ENCODE peak calls at places on chromosomes 12 and 14, in six cellular contexts. C is IMR-90, H is neuronal stem cell, J is H1, Z is H9, B is mesenchymal stem cell. O is an unnamed sample.

GRCh38 chr14:67396381-67396965 is 15.5 kb downstream of the PLEK2 start:
- DNase-seq in C (peak), B (peak), H (no peak), Z (no peak), J (no peak), O (no peak)

GRCh38 chr12:63276537-63277365 is 125.8 kb upstream of the AVPR1A start:
- DNase-seq in B (peak), Z (peak), C (peak), H (peak), J (peak), O (peak)

GRCh38 chr12:42145197-42145549 is 499 bp upstream of the GXYLT1 start:
- DNase-seq in H (peak), C (peak), Z (no peak), J (no peak), B (no peak), O (no peak)

GRCh38 chr12:99822273-99822672 is 162.5 kb downstream of the ANKS1B start:
- DNase-seq in Z (no peak), B (no peak), H (no peak), C (no peak), J (no peak), O (no peak)

GRCh38 chr12:45183263-45183662 is 32.6 kb upstream of the ANO6 start:
- DNase-seq in H (no peak), Z (no peak), B (peak), J (no peak), C (peak), O (no peak)

GRCh38 chr14:101037021-101037817 is 133.7 kb upstream of the RTL1 start:
- DNase-seq in Z (no peak), J (no peak), H (no peak), C (no peak), B (no peak), O (no peak)

GRCh38 chr12:83161451-83161850 is 474.7 kb downstream of the TMTC2 start:
- DNase-seq in C (peak), H (no peak), B (no peak), Z (no peak), J (no peak), O (no peak)

GRCh38 chr12:97752129-97752528 is 289.5 kb downstream of the RMST start:
- DNase-seq in H (no peak), Z (no peak), B (no peak), J (no peak), C (no peak), O (no peak)

GRCh38 chr12:24947541-24948451 is 1.1 kb downstream of the BCAT1 start:
- DNase-seq in B (peak), C (no peak), H (no peak), J (no peak), Z (no peak), O (no peak)

GRCh38 chr12:94596596-94596995 is 53.8 kb downstream of the TMCC3 start:
- DNase-seq in C (peak), J (no peak), Z (no peak), B (peak), H (no peak), O (no peak)

GRCh38 chr14:33486499-33486898 is 464.4 kb downstream of the EGLN3 start:
- DNase-seq in C (no peak), B (no peak), H (no peak), Z (no peak), J (no peak), O (no peak)

GRCh38 chr14:61553730-61554641 is 141.3 kb upstream of the HIF1A start:
- DNase-seq in J (no peak), H (no peak), B (peak), Z (no peak), C (peak), O (peak)

GRCh38 chr14:65073605-65074201 is 28.6 kb downstream of the MAX start:
- DNase-seq in B (no peak), C (no peak), Z (no peak), J (no peak), H (no peak), O (no peak)

GRCh38 chr14:36163451-36163850 is 13.1 kb downstream of the PTCSC3 start:
- DNase-seq in H (no peak), C (no peak), J (no peak), Z (no peak), B (no peak), O (no peak)

GRCh38 chr14:63203618-63204406 is 431 bp upstream of the RHOJ start:
- DNase-seq in B (peak), J (peak), Z (peak), C (peak), H (peak), O (no peak)

GRCh38 chr12:10361084-10361483 is 28.8 kb downstream of the KLRK1 start:
- DNase-seq in H (no peak), Z (peak), J (peak), B (peak), C (no peak), O (no peak)

GRCh38 chr14:35742448-35742847 is 66.6 kb downstream of the RALGAPA1 start:
- DNase-seq in C (no peak), B (no peak), H (no peak), J (no peak), Z (no peak), O (no peak)

GRCh38 chr12:116615141-116615861 is 56.1 kb downstream of the MAP1LC3B2 start:
- DNase-seq in Z (no peak), H (peak), B (no peak), J (no peak), C (no peak), O (no peak)

GRCh38 chr14:31578266-31578665 is 17.1 kb downstream of the NUBPL start:
- DNase-seq in Z (no peak), C (no peak), J (no peak), H (no peak), B (no peak), O (no peak)

GRCh38 chr12:128690641-128691040 is 133.1 kb downstream of the SLC15A4 start:
- DNase-seq in J (no peak), Z (no peak), B (no peak), H (no peak), C (no peak), O (no peak)

GRCh38 chr14:63960926-63961567 is 108.2 kb downstream of the SYNE2 start:
- DNase-seq in H (no peak), C (peak), Z (no peak), J (no peak), B (no peak), O (peak)

GRCh38 chr12:104951759-104952509 is 6.2 kb downstream of the SLC41A2 start:
- DNase-seq in H (no peak), J (no peak), Z (no peak), B (peak), C (peak), O (no peak)

GRCh38 chr12:40971911-40972310 is 216.2 kb upstream of the PDZRN4 start:
- DNase-seq in C (peak), J (no peak), Z (no peak), H (no peak), B (no peak), O (no peak)

GRCh38 chr14:71620401-71620800 is 311.8 kb upstream of the RGS6 start:
- DNase-seq in J (no peak), Z (no peak), H (no peak), C (peak), B (peak), O (no peak)

GRCh38 chr12:86445361-86445760 is 189.2 kb upstream of the MGAT4C start:
- DNase-seq in Z (no peak), J (no peak), B (no peak), C (peak), H (no peak), O (no peak)

GRCh38 chr12:28222081-28222700 is 31.9 kb downstream of the CCDC91 start:
- DNase-seq in B (no peak), C (no peak), Z (no peak), J (no peak), H (no peak), O (no peak)

GRCh38 chr14:72888202-72888601 is 5.7 kb downstream of the DPF3 start:
- DNase-seq in Z (no peak), J (no peak), B (no peak), C (no peak), H (no peak), O (no peak)

GRCh38 chr14:92670177-92670576 is 78.2 kb downstream of the LGMN start:
- DNase-seq in C (peak), B (no peak), H (no peak), Z (no peak), J (no peak), O (no peak)

GRCh38 chr12:55973598-55974307 is at the start of gene RAB5B:
- DNase-seq in H (peak), J (peak), B (peak), Z (peak), C (peak), O (peak)
- H3K9ac ChIP-seq in H (peak), J (peak), B (peak), Z (peak), C (peak), O (peak)

GRCh38 chr14:94738097-94738496 is 31.8 kb downstream of the GSC start:
- DNase-seq in Z (no peak), J (no peak), B (no peak), C (no peak), H (no peak), O (no peak)

DNA sequence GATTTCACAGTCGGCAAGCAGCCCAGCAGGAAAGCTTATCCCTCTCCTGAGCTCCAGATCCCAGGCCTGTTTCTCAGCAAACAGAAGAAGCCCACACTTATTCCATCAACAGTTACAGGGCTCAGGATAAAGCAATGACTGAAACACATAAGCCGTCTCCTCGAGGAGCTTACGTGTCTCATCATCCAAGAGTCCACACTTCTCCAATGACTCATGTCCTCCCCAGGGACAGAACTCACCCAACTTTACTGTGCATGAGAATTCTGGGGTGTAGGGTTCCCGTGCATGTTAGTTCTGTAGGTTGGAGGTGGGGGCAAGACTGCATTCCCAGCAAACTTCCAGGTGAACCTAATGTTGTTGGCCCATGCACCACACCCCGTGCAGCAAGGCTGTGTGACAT is 31.1 kb downstream of the GSC start:
- DNase-seq in Z (no peak), C (no peak), J (no peak), H (no peak), B (no peak), O (no peak)
- H4K91ac ChIP-seq in Z (no peak), C (no peak), J (no peak), H (no peak), B (no peak), O (no peak)

GRCh38 chr14:68780358-68781160 is 12.3 kb downstream of the ZFP36L1 start:
- DNase-seq in H (no peak), C (peak), Z (no peak), B (peak), J (no peak), O (no peak)
- H2AFZ ChIP-seq in H (peak), C (peak), Z (no peak), B (no peak), J (peak), O (peak)

GRCh38 chr12:57130941-57131340 is 2.7 kb downstream of the LRP1 start:
- DNase-seq in Z (no peak), C (no peak), H (no peak), B (no peak), J (no peak), O (no peak)

GRCh38 chr12:57129311-57130288 is 1.3 kb downstream of the LRP1 start:
- DNase-seq in B (peak), H (no peak), C (no peak), Z (peak), J (no peak), O (no peak)

GRCh38 chr12:57133916-57134315 is 5.6 kb downstream of the LRP1 start:
- DNase-seq in J (no peak), B (no peak), C (no peak), Z (no peak), H (no peak), O (no peak)

GRCh38 chr12:57133013-57133569 is 4.8 kb downstream of the LRP1 start:
- DNase-seq in C (peak), B (no peak), Z (no peak), H (no peak), J (no peak), O (peak)

GRCh38 chr12:57131896-57132744 is 3.8 kb downstream of the LRP1 start:
- DNase-seq in J (no peak), H (no peak), Z (no peak), C (no peak), B (no peak), O (no peak)
- H3K9ac ChIP-seq in J (no peak), H (no peak), Z (no peak), C (peak), B (peak), O (no peak)

GRCh38 chr12:46825526-46826414 is at the start of gene SLC38A4:
- DNase-seq in B (peak), J (no peak), Z (peak), H (peak), C (peak), O (peak)
- H4K91ac ChIP-seq in B (peak), J (no peak), Z (no peak), H (no peak), C (peak), O (peak)

GRCh38 chr14:59134307-59134706 is 54.2 kb upstream of the DAAM1 start:
- DNase-seq in J (no peak), C (no peak), B (no peak), H (no peak), Z (no peak), O (no peak)
- H2AFZ ChIP-seq in J (no peak), C (no peak), B (no peak), H (peak), Z (no peak), O (no peak)

GRCh38 chr12:121748218-121748570 is 35.6 kb downstream of the TMEM120B start:
- DNase-seq in Z (peak), J (no peak), H (no peak), C (no peak), B (no peak), O (no peak)

GRCh38 chr12:121750507-121750955 is 38.0 kb downstream of the TMEM120B start:
- DNase-seq in J (no peak), C (no peak), H (no peak), B (no peak), Z (no peak), O (no peak)

GRCh38 chr12:121749267-121749666 is 36.7 kb downstream of the TMEM120B start:
- DNase-seq in H (no peak), J (no peak), B (no peak), Z (no peak), C (no peak), O (no peak)

GRCh38 chr12:121751034-121751433 is 38.5 kb downstream of the TMEM120B start:
- DNase-seq in J (no peak), C (no peak), H (no peak), Z (no peak), B (no peak), O (no peak)

DNA sequence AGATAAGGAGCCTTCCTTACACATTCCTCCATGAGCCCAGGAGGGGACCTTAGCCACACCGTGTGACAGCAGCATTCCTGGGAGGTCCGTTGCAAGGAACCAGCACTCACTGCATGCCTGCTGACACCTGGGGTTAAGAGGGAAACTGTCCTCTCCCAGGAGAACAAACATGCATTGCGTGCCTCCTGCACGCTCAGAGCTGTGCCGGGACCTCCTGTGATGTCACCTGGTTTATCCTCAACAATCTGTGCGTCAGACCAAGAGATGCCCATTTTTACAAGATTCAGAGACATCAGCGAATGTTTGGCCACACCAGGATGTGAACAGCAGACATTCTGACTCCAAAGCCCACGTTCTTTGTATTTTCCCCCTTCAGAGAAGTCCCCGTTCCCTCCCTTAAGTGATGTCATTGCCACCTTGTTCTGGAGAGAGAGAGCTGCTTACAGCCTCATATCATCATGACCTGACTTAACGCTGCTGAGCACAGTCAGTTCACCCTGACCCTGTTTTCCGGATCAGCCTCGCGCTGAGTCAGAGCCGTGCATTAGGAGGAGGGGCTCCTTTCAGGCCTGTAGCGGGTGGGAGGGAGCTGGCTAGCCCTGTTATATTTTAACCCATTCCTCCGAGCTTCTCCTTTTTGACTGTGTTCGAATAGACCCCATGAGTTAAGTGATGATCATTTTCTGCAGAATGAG is 36.2 kb downstream of the TMEM120B start:
- DNase-seq in Z (peak), H (no peak), B (peak), J (no peak), C (peak), O (peak)
- H3K9ac ChIP-seq in Z (no peak), H (no peak), B (peak), J (no peak), C (no peak), O (no peak)

DNA sequence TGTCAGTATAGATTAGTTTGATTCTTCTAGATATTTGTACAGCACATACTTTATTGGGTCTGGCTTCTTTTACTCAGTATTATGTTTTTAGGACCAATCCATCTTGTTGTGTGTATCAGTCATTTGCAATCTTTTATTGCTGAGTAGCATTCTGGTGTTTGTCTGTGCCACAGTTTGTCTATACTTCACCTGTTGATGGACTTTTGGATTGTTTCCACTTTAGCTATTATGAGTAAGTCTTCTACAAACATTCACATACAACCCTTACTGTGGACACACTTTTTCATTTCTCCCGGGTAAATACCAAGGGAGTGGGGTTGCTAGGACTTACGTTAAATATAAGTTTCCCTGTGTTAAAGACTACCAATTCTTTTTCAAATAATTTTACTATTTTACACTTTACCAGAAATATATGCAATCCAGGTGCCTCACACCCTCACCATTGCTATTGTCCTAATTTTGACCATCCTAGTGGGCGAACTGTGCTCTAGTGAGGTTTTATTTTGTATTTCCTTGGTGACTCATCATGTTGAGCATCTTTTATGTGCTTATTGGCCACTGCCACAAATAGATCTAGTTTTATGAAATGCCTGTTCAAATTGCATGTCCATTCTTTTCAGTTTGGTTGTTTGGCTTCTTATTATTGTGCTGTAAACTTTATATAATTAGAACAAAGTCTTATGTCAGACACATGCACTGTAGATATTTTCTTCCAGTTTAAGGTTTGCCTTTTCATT is 304.7 kb upstream of the TMTC1 start:
- DNase-seq in J (no peak), Z (no peak), B (no peak), H (no peak), C (no peak), O (no peak)
- H4K91ac ChIP-seq in J (no peak), Z (no peak), B (no peak), H (no peak), C (no peak), O (no peak)

GRCh38 chr12:74892057-74892633 is 317.5 kb downstream of the KCNC2 start:
- DNase-seq in Z (no peak), H (no peak), J (no peak), B (no peak), C (no peak), O (no peak)
- H2AFZ ChIP-seq in Z (no peak), H (peak), J (no peak), B (no peak), C (no peak), O (no peak)

GRCh38 chr12:89525002-89525823 is 617 bp upstream of the GALNT4 start:
- DNase-seq in H (peak), Z (peak), J (no peak), C (peak), B (peak), O (peak)
- H3K9ac ChIP-seq in H (peak), Z (no peak), J (no peak), C (peak), B (peak), O (peak)

O was measured in trophoblast cell.